ENCODE peak calls at places on chromosomes 16 and 17, in four cellular contexts. F, Z, N and G are unnamed samples.

GRCh38 chr17:7263071-7263800 is 958 bp upstream of the CLDN7 start:
- DNase-seq in F (no peak), Z (no peak), N (no peak), G (no peak)

GRCh38 chr16:53968896-53969295 is 264.9 kb downstream of the FTO start:
- DNase-seq in F (peak), Z (peak), N (no peak), G (no peak)

GRCh38 chr17:82228278-82228841 is 482 bp upstream of the SLC16A3 start:
- DNase-seq in F (no peak), Z (no peak), N (peak), G (no peak)

GRCh38 chr16:67431077-67431804 is at the start of gene HSD11B2:
- DNase-seq in F (no peak), Z (no peak), N (peak), G (peak)

GRCh38 chr17:6361733-6362132 is 73.2 kb downstream of the AIPL1 start:
- DNase-seq in F (no peak), Z (no peak), N (no peak), G (no peak)

GRCh38 chr17:57557363-57557762 is 187.7 kb downstream of the CCDC182 start:
- DNase-seq in F (no peak), Z (no peak), N (no peak), G (no peak)

GRCh38 chr17:27206447-27206846 is 87.5 kb upstream of the WSB1 start:
- DNase-seq in F (no peak), Z (peak), N (no peak), G (no peak)

GRCh38 chr16:13733561-13733960 is 186.4 kb upstream of the ERCC4 start:
- DNase-seq in F (no peak), Z (no peak), N (no peak), G (no peak)

GRCh38 chr17:6070280-6070894 is at the start of gene WSCD1:
- DNase-seq in F (no peak), Z (no peak), N (peak), G (no peak)

GRCh38 chr16:9847146-9847545 is 335.1 kb downstream of the GRIN2A start:
- DNase-seq in F (no peak), Z (peak), N (no peak), G (no peak)

GRCh38 chr17:41871789-41872188 is 6.6 kb upstream of the KLHL11 start:
- DNase-seq in F (no peak), Z (no peak), N (no peak), G (no peak)

GRCh38 chr17:12545877-12546513 is 119.7 kb upstream of the MYOCD start:
- DNase-seq in F (peak), Z (peak), N (no peak), G (peak)

GRCh38 chr17:68867759-68868516 is 87.3 kb downstream of the ABCA8 start:
- DNase-seq in F (no peak), Z (no peak), N (no peak), G (no peak)

GRCh38 chr17:68106085-68106484 is 70.5 kb downstream of the KPNA2 start:
- DNase-seq in F (no peak), Z (no peak), N (no peak), G (no peak)

GRCh38 chr16:1152651-1153259 is at the start of gene CACNA1H:
- DNase-seq in F (no peak), Z (no peak), N (peak), G (no peak)

GRCh38 chr16:87391324-87391949 is 699 bp upstream of the MAP1LC3B start:
- DNase-seq in F (peak), Z (peak), N (peak), G (peak)

GRCh38 chr16:87389245-87389644 is 2.9 kb upstream of the MAP1LC3B start:
- DNase-seq in F (no peak), Z (no peak), N (no peak), G (no peak)

GRCh38 chr16:87391950-87392822 is at the start of gene MAP1LC3B:
- DNase-seq in F (peak), Z (peak), N (peak), G (peak)

GRCh38 chr16:87388818-87389134 is 3.4 kb upstream of the MAP1LC3B start:
- DNase-seq in F (no peak), Z (no peak), N (no peak), G (no peak)

DNA sequence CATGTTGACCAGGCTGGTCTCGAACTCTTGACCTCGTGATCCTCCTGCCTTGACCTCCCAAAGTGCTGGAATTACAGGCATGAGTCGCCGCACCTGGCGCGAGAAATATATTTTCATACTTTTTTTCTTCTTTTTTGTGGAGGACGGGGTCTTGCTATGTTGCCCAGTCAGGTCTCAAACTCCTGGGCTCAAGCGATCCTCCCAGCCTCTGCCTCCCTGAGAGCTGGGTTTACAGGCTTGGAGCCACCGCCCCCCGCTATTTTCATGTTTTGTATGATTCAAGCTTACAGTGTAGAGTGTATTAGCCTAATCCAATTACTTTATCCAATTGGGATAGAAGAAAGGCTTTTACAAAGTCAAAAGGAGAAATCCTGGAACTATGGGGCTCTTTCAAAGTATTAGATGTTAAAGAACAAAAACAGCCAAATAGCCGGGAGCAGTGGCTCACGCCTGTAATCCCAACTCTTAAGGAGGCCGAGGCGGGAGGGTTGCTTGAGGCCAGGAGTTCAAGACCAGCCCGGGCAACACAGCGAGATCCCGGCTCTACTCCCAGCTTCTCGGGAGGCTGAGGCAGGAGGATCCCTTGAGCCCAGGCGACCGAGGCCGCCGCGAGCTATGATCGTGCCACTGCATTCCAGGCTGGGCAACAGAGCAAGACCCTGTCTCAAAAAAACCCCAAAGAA is 1.4 kb upstream of the MAP1LC3B start:
- DNase-seq in F (no peak), Z (no peak), N (no peak), G (no peak)
- H3K4me3 ChIP-seq in F (no peak), Z (no peak), N (no peak), G (no peak)

GRCh38 chr17:15263206-15263579 is 1.9 kb downstream of the PMP22 start:
- DNase-seq in F (peak), Z (peak), N (peak), G (peak)
- TF ChIP-seq CTCF in F (no peak), Z (no peak), N (no peak), G (no peak)

DNA sequence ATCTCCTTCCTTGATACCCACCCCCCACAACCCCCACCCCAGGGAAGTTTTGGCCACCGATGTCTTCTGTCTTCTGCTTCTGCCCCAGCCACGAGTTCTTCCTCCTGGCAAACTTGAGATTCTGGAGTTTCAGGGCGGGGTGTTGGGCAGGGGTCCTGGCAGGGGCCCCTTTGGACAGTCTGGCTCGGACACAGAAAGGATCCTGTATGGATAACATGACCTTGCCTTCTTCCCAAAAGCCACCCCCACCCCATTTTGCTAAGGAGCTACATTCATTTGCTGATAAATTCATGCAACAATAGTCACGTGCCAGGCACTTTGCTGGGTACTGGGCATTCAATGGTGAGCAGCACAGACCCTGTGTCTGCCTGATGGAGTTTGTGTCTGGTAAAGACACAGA is 5.9 kb upstream of the COL1A1 start:
- DNase-seq in F (no peak), Z (no peak), N (no peak), G (no peak)
- H3K4me3 ChIP-seq in F (no peak), Z (no peak), N (no peak), G (no peak)

DNA sequence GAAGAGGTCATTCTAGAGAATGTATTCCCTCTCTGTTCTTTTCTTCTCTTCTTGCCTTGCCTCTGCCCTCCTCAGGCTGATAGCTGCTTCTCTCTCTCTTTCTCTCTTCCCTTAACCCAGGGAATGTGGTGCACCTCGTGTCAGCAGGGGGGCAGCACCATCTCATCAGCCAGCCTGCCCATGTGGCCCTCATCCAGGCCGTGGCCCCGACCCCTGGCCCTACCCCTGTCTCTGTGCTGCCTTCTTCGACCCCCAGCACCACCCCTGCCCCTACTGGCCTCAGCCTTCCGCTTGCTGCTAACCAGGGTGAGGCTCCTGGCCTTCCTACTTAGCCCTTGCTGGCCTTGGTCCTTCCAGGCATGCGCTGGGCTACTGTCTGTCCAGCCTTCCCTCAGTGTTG is 23.5 kb downstream of the SRCAP start:
- DNase-seq in F (no peak), Z (no peak), N (no peak), G (no peak)
- TF ChIP-seq CTCF in F (no peak), Z (no peak), N (peak), G (no peak)